ENCODE peak calls at places on chromosomes 7 and 10, in ten cellular contexts. K is fibroblast of lung, H is body of pancreas, C is colonic mucosa, F is pancreas, X is endodermal cell, M is tibial artery, P is lung, R is HCT116, B is PC-3. U is an unnamed sample.

GRCh38 chr10:109993551-109993950 is 14.2 kb upstream of the ADD3 start:
- DNase-seq in X (no peak), M (no peak), H (no peak), B (no peak), K (peak), R (no peak), C (no peak), P (no peak), F (no peak), U (no peak)

GRCh38 chr10:75532253-75532924 is 101.0 kb downstream of the LRMDA start:
- DNase-seq in M (no peak), P (no peak), X (no peak), C (no peak), K (peak), R (no peak), F (no peak), H (no peak), B (peak), U (no peak)

GRCh38 chr10:117684673-117685211 is 142.2 kb downstream of the EMX2 start:
- DNase-seq in B (peak), M (peak), H (peak), K (no peak), F (peak), X (peak), R (no peak), P (peak), C (peak), U (no peak)

GRCh38 chr7:69373171-69374035 is 224.9 kb upstream of the AUTS2 start:
- DNase-seq in K (peak), B (no peak), H (peak), F (no peak), R (no peak), M (no peak), X (no peak), P (no peak), C (no peak), U (no peak)

GRCh38 chr7:33882950-33883349 is 22.4 kb upstream of the BMPER start:
- DNase-seq in C (no peak), X (no peak), P (no peak), B (no peak), R (no peak), K (no peak), H (no peak), F (no peak), M (no peak), U (no peak)

GRCh38 chr10:22911889-22912762 is 15.7 kb upstream of the ARMC3 start:
- DNase-seq in H (peak), F (no peak), K (peak), X (no peak), P (no peak), R (no peak), B (no peak), C (peak), M (no peak), U (no peak)

GRCh38 chr10:67262675-67263074 is 336.8 kb downstream of the LRRTM3 start:
- DNase-seq in C (no peak), F (no peak), K (no peak), R (no peak), B (no peak), H (no peak), P (no peak), X (no peak), M (no peak), U (no peak)

GRCh38 chr7:125246706-125247105 is 317.1 kb upstream of the POT1 start:
- DNase-seq in R (no peak), C (no peak), M (no peak), P (no peak), K (no peak), X (no peak), B (no peak), F (no peak), H (no peak), U (no peak)

GRCh38 chr10:74929197-74929596 is 102.8 kb downstream of the KAT6B start:
- DNase-seq in B (peak), P (no peak), H (no peak), R (no peak), F (no peak), M (no peak), C (no peak), X (no peak), K (peak), U (no peak)

GRCh38 chr10:110042181-110042580 is 34.4 kb downstream of the ADD3 start:
- DNase-seq in K (peak), C (no peak), B (no peak), P (no peak), F (no peak), R (no peak), X (no peak), M (no peak), H (no peak), U (no peak)

GRCh38 chr10:33293531-33294170 is 40.8 kb downstream of the NRP1 start:
- DNase-seq in K (no peak), X (no peak), F (no peak), C (no peak), H (no peak), M (no peak), P (no peak), B (no peak), R (no peak), U (no peak)

GRCh38 chr7:76294344-76295024 is 8.0 kb upstream of the HSPB1 start:
- DNase-seq in B (peak), M (peak), H (peak), C (peak), P (peak), R (peak), K (peak), X (peak), F (peak), U (peak)

GRCh38 chr10:86203162-86203905 is 163.3 kb downstream of the GRID1 start:
- DNase-seq in B (peak), M (no peak), H (no peak), F (no peak), K (peak), P (no peak), C (no peak), R (no peak), X (peak), U (no peak)

GRCh38 chr7:106375499-106375898 is 90.7 kb upstream of the NAMPT start:
- DNase-seq in M (no peak), X (no peak), F (no peak), H (no peak), B (no peak), P (no peak), C (no peak), K (no peak), R (no peak), U (no peak)

GRCh38 chr7:33494473-33494872 is 365.1 kb downstream of the BBS9 start:
- DNase-seq in C (no peak), K (no peak), R (no peak), M (no peak), X (no peak), F (no peak), B (peak), H (no peak), P (no peak), U (no peak)

GRCh38 chr10:926075-926698 is 5.3 kb downstream of the LARP4B start:
- DNase-seq in P (peak), M (no peak), X (peak), F (no peak), R (no peak), B (no peak), K (no peak), C (peak), H (no peak), U (peak)

GRCh38 chr10:921471-922414 is 9.8 kb downstream of the LARP4B start:
- DNase-seq in P (no peak), B (peak), C (no peak), M (no peak), H (no peak), F (no peak), X (no peak), K (peak), R (no peak), U (no peak)

GRCh38 chr10:923844-924523 is 7.5 kb downstream of the LARP4B start:
- DNase-seq in R (no peak), C (no peak), M (no peak), F (no peak), K (no peak), H (no peak), P (no peak), B (no peak), X (peak), U (peak)

GRCh38 chr10:927131-927530 is 4.4 kb downstream of the LARP4B start:
- DNase-seq in R (no peak), F (no peak), C (no peak), X (peak), M (no peak), K (no peak), B (no peak), H (no peak), P (no peak), U (no peak)

GRCh38 chr10:924524-924859 is 7.0 kb downstream of the LARP4B start:
- DNase-seq in R (no peak), C (no peak), K (no peak), P (no peak), H (no peak), F (no peak), X (peak), M (no peak), B (no peak), U (peak)
- TF ChIP-seq CTCF in R (no peak), C (no peak), K (no peak), P (no peak), H (no peak), F (no peak), X (peak), M (no peak), B (peak), U (no peak)

GRCh38 chr10:95540514-95541052 is 20.6 kb downstream of the SORBS1 start:
- DNase-seq in K (no peak), M (no peak), P (no peak), C (no peak), H (no peak), F (no peak), B (no peak), R (no peak), X (no peak), U (no peak)
- H3K27ac ChIP-seq in K (no peak), M (peak), P (peak), C (peak), H (no peak), F (no peak), B (no peak), R (no peak), X (no peak), U (peak)

DNA sequence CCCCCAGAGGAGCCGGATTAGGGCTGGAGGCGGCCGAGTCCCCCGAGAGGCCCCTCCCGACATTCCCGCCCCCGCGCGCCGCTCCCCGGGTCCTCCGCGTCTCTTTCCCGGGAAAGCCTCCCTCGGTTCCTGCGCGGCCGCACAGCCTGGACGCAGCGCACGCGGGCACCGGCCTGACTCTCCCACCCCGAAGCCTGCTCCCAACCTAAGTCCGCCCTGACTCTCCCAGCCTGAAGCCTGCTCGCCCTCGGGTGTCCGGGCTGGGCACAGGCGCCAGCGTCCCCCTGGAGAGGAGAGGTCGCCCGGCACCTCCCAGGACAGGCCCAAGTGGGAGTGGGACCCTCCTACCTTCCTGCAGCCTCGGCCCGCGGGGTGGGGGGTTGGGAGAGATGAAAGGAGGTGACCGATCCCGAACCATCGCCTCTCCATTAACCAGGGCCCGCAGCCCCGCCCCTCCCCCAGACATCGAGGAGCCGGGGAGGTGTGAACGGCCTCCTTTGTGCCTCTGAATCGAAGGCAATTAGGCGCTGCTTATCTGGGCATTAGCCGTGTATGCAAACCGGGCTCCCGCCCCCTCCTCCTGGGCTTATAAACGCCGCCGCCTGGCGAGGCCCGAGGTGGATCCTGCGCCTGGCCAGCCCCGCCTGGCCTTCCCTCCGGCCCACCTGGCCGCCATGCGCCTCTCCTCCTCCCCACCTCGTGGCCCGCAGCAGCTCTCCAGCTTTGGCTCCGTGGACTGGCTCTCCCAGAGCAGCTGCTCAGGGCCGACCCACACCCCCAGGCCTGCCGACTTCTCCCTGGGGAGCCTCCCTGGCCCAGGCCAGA is at the start of gene VENTX:
- DNase-seq in B (no peak), H (no peak), M (no peak), C (no peak), X (peak), R (no peak), F (no peak), K (no peak), P (no peak), U (no peak)
- H3K4me3 ChIP-seq in B (no peak), H (no peak), M (peak), C (no peak), X (peak), R (no peak), F (no peak), K (no peak), P (peak), U (no peak)

GRCh38 chr7:3009086-3009485 is 34.6 kb downstream of the CARD11 start:
- DNase-seq in M (no peak), R (no peak), K (no peak), H (no peak), X (no peak), C (no peak), F (peak), B (no peak), P (no peak), U (no peak)
- TF ChIP-seq CTCF in M (no peak), R (no peak), K (no peak), H (no peak), X (no peak), C (no peak), F (no peak), B (no peak), P (no peak), U (no peak)

U was measured in Peyer's patch.